ENCODE peak calls at places on chromosomes 3 and 15, in six cellular contexts. E is lung, L is SW480, X is astrocyte of the spinal cord, I is NCI-H460, R is mesendoderm. M is an unnamed sample.

GRCh38 chr3:124514681-124515080 is 215.6 kb upstream of the UMPS start:
- DNase-seq in E (no peak), L (no peak), X (no peak), I (no peak), R (no peak), M (no peak)

GRCh38 chr15:91491131-91491950 is 362.2 kb upstream of the SLCO3A1 start:
- DNase-seq in E (no peak), L (no peak), X (peak), I (no peak), R (peak), M (no peak)

GRCh38 chr15:82186748-82187415 is 75.7 kb downstream of the EFL1 start:
- DNase-seq in E (no peak), L (no peak), X (no peak), I (no peak), R (no peak), M (no peak)

GRCh38 chr3:184656991-184657669 is 54.7 kb downstream of the MAGEF1 start:
- DNase-seq in E (no peak), L (peak), X (peak), I (no peak), R (peak), M (no peak)

GRCh38 chr15:58296276-58296675 is 135.5 kb upstream of the LIPC start:
- DNase-seq in E (no peak), L (no peak), X (no peak), I (no peak), R (no peak), M (no peak)

GRCh38 chr15:22980189-22981136 is at the start of gene CYFIP1:
- DNase-seq in E (peak), L (peak), X (peak), I (peak), R (peak), M (peak)

GRCh38 chr3:97817965-97818364 is 3.8 kb upstream of the CRYBG3 start:
- DNase-seq in E (no peak), L (no peak), X (no peak), I (no peak), R (no peak), M (no peak)

GRCh38 chr3:23952646-23953045 is 7.6 kb downstream of the NR1D2 start:
- DNase-seq in E (no peak), L (no peak), X (no peak), I (no peak), R (no peak), M (no peak)

GRCh38 chr15:53830707-53831386 is 71.4 kb upstream of the WDR72 start:
- DNase-seq in E (no peak), L (no peak), X (no peak), I (no peak), R (peak), M (no peak)

GRCh38 chr3:192772495-192772894 is 45.2 kb upstream of the FGF12 start:
- DNase-seq in E (no peak), L (peak), X (peak), I (peak), R (peak), M (no peak)

GRCh38 chr3:125054436-125055164 is 1.2 kb downstream of the HEG1 start:
- DNase-seq in E (no peak), L (peak), X (peak), I (no peak), R (no peak), M (no peak)

GRCh38 chr15:43266834-43267233 is at the start of gene TGM5:
- DNase-seq in E (no peak), L (no peak), X (no peak), I (no peak), R (no peak), M (peak)